ENCODE peak calls at places on chromosome 19, in ten cellular contexts. A is stomach, K is breast epithelium, V is GM12891, C is transverse colon, G is H1, O is K562, E is upper lobe of left lung, J is GM12892, L is prostate gland. R is an unnamed sample.

GRCh38 chr19:16373989-16374388 is 49.4 kb downstream of the KLF2 start:
- DNase-seq in A (no peak), K (no peak), V (no peak), C (no peak), G (no peak), O (no peak), E (no peak), J (no peak), L (no peak), R (peak)

GRCh38 chr19:16232568-16232967 is 34.9 kb downstream of the AP1M1 start:
- DNase-seq in A (no peak), K (no peak), V (no peak), C (no peak), G (no peak), O (no peak), E (no peak), J (no peak), L (no peak), R (no peak)

GRCh38 chr19:41353466-41354342 is at the start of gene TGFB1:
- DNase-seq in A (peak), K (peak), V (peak), C (peak), G (peak), O (peak), E (peak), J (peak), L (peak), R (peak)

GRCh38 chr19:277581-278165 is 13.5 kb downstream of the PLPP2 start:
- DNase-seq in A (no peak), K (no peak), V (no peak), C (no peak), G (peak), O (peak), E (no peak), J (no peak), L (no peak), R (no peak)

GRCh38 chr19:38663957-38664502 is 16.6 kb downstream of the ACTN4 start:
- DNase-seq in A (no peak), K (peak), V (no peak), C (no peak), G (no peak), O (no peak), E (peak), J (no peak), L (no peak), R (peak)

GRCh38 chr19:5340637-5341447 is at the start of gene PTPRS:
- DNase-seq in A (peak), K (peak), V (peak), C (peak), G (peak), O (peak), E (peak), J (peak), L (peak), R (peak)

GRCh38 chr19:16628984-16629691 is 1.1 kb upstream of the MED26 start:
- DNase-seq in A (peak), K (peak), V (no peak), C (peak), G (no peak), O (no peak), E (peak), J (no peak), L (no peak), R (no peak)

GRCh38 chr19:13132471-13133166 is 14.6 kb downstream of the NACC1 start:
- DNase-seq in A (no peak), K (no peak), V (no peak), C (no peak), G (no peak), O (no peak), E (no peak), J (no peak), L (no peak), R (no peak)

GRCh38 chr19:48249502-48250014 is 6.2 kb downstream of the CARD8 start:
- DNase-seq in A (peak), K (no peak), V (no peak), C (peak), G (no peak), O (no peak), E (peak), J (peak), L (no peak), R (peak)

GRCh38 chr19:10692673-10693264 is 8.5 kb upstream of the QTRT1 start:
- DNase-seq in A (no peak), K (no peak), V (no peak), C (no peak), G (no peak), O (no peak), E (no peak), J (no peak), L (no peak), R (no peak)

GRCh38 chr19:13208131-13208963 is 58.1 kb downstream of the IER2 start:
- DNase-seq in A (peak), K (peak), V (peak), C (peak), G (no peak), O (no peak), E (no peak), J (peak), L (no peak), R (peak)

GRCh38 chr19:54388001-54388802 is 23.5 kb upstream of the LAIR1 start:
- DNase-seq in A (no peak), K (no peak), V (no peak), C (peak), G (no peak), O (no peak), E (peak), J (peak), L (no peak), R (peak)

GRCh38 chr19:39915848-39916215 is 18.6 kb downstream of the FCGBP start:
- DNase-seq in A (peak), K (no peak), V (no peak), C (no peak), G (no peak), O (peak), E (no peak), J (no peak), L (no peak), R (no peak)

GRCh38 chr19:30123109-30123508 is 181.1 kb downstream of the URI1 start:
- DNase-seq in A (no peak), K (no peak), V (no peak), C (no peak), G (no peak), O (no peak), E (no peak), J (no peak), L (no peak), R (no peak)

GRCh38 chr19:53900191-53900860 is 8.8 kb upstream of the CACNG7 start:
- DNase-seq in A (no peak), K (no peak), V (no peak), C (no peak), G (no peak), O (no peak), E (no peak), J (no peak), L (no peak), R (no peak)

GRCh38 chr19:11821474-11821873 is 7.4 kb downstream of the ZNF440 start:
- DNase-seq in A (no peak), K (no peak), V (no peak), C (no peak), G (no peak), O (peak), E (no peak), J (no peak), L (no peak), R (no peak)

GRCh38 chr19:14411161-14411560 is 8.0 kb downstream of the DDX39A start:
- DNase-seq in A (no peak), K (no peak), V (no peak), C (no peak), G (no peak), O (no peak), E (no peak), J (no peak), L (no peak), R (no peak)

GRCh38 chr19:33403221-33403972 is 29.9 kb downstream of the CEBPG start:
- DNase-seq in A (peak), K (no peak), V (peak), C (peak), G (no peak), O (peak), E (peak), J (no peak), L (no peak), R (peak)

GRCh38 chr19:18173572-18174294 is at the start of gene IFI30:
- DNase-seq in A (peak), K (peak), V (peak), C (peak), G (peak), O (peak), E (peak), J (peak), L (peak), R (peak)
- TF ChIP-seq POLR2A in A (peak), K (no peak), V (peak), C (peak), G (no peak), O (peak), E (peak), J (peak), L (peak), R (peak)

GRCh38 chr19:22088541-22089144 is 36.4 kb downstream of the ZNF257 start:
- DNase-seq in A (no peak), K (no peak), V (no peak), C (no peak), G (no peak), O (no peak), E (no peak), J (no peak), L (no peak), R (no peak)
- TF ChIP-seq POLR2AphosphoS5 in A (no peak), K (no peak), V (no peak), C (no peak), G (no peak), O (no peak), E (no peak), J (no peak), L (no peak), R (no peak)

DNA sequence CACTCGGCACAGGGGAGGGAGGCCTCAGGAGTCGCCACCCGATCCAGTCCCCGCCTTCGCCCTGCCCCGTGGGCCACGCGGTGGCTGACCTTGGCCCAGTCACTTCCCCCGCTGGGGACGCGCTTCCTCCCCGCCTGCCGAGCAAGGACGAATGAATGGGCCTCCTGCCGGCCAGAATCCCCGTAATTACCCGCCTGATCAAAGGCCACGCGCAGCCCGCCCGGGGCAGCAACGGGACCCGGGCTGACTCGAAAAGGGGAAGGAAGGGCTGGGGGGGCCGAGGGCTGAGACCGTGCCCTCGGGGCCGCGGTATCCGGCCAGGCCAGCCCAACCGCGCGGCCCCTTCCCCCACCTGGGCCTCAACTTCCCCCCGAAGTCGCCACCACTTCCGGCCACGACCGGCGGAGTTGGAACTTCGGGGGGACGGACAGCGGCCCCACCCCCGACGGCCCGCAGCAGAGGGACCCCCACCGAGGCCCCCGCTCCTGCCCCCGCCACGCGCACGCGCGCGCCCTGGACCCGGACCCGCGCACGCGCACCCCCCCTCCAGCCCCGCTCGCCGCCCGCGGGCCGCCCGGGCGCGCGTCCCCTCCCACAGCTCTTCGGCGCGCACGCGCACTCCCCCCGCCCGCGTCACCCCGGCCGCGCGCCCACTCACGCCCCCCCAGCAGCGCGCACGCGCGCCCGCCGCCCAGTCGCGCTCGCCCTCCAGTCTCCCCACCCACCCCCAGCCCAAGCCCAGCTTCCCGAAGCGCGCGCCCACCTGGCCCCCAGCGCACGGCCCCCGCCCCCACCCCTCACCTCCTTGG is 520 bp downstream of the ZNF787 start:
- DNase-seq in A (peak), K (peak), V (peak), C (peak), G (peak), O (peak), E (peak), J (peak), L (peak), R (peak)
- TF ChIP-seq POLR2A in A (no peak), K (no peak), V (peak), C (peak), G (peak), O (peak), E (no peak), J (peak), L (no peak), R (no peak)

DNA sequence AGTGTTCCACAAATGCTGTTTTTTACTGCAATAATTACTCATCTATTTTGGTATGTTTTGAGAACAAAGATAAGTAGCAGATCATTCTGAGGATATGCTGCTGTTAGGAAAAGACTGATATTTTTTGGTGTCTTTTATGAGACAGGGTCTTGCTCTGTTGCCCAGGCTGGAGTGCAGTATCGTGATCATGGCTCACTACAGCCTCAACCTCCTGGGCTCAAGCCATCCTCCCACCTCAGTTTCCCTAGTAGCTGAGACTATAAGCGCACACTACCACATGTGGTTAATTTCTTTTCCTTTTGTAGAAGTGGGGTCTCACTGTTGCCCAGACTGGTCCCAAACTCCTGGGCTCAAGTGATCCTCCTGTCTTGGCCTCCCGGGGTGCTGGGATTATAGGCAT is 9.5 kb downstream of the LSM4 start:
- DNase-seq in A (no peak), K (no peak), V (no peak), C (no peak), G (no peak), O (no peak), E (no peak), J (no peak), L (no peak), R (no peak)
- TF ChIP-seq POLR2AphosphoS5 in A (no peak), K (no peak), V (no peak), C (no peak), G (no peak), O (no peak), E (no peak), J (no peak), L (no peak), R (no peak)